ENCODE peak calls at places on chromosomes 7 and 10, in ten cellular contexts. X is neuronal stem cell; W is left ventricle myocardium inferior; S is stimulated activated CD8-positive, alpha-beta memory T cell treated with anti-CD3 and anti-CD28 coated beads, Interleukin-4, amount 100 ng/mL, for 24 hours; Q is M059J; V is amniotic epithelial cell; L is activated CD4-positive, alpha-beta T cell treated with anti-CD3 and anti-CD28 coated beads for 36 hours; I is tibial artery; N is NCI-H226; H is right lobe of liver. F is an unnamed sample.

GRCh38 chr7:2641406-2642393 is 9.9 kb downstream of the TTYH3 start:
- DNase-seq in X (peak; percentile 88), W (peak; percentile 92), S (no peak), Q (peak; percentile 98), V (peak; percentile 83), L (peak; percentile 24), I (peak; percentile 97), N (peak; percentile 96), H (peak; percentile 96), F (no peak)

GRCh38 chr10:6202098-6202683 is 541 bp upstream of the PFKFB3 start:
- DNase-seq in X (peak; percentile 15), W (no peak), S (no peak), Q (peak; percentile 16), V (no peak), L (peak; percentile 51), I (peak; percentile 77), N (no peak), H (no peak), F (no peak)

GRCh38 chr10:83960125-83960524 is 179.2 kb upstream of the GHITM start:
- DNase-seq in X (no peak), W (no peak), S (no peak), Q (no peak), V (no peak), L (no peak), I (no peak), N (no peak), H (no peak), F (no peak)

GRCh38 chr10:114902151-114902550 is 35.8 kb upstream of the TRUB1 start:
- DNase-seq in X (no peak), W (no peak), S (no peak), Q (peak; percentile 58), V (no peak), L (no peak), I (no peak), N (no peak), H (no peak), F (no peak)

GRCh38 chr10:49606981-49607535 is 3.1 kb upstream of the SLC18A3 start:
- DNase-seq in X (peak; percentile 78), W (peak; percentile 70), S (peak; percentile 56), Q (peak; percentile 68), V (peak; percentile 76), L (peak; percentile 86), I (peak; percentile 68), N (peak; percentile 86), H (peak; percentile 64), F (peak; percentile 75)

GRCh38 chr10:8967004-8967530 is 912.6 kb downstream of the GATA3 start:
- DNase-seq in X (no peak), W (no peak), S (no peak), Q (no peak), V (peak; percentile 2), L (no peak), I (no peak), N (no peak), H (no peak), F (no peak)

GRCh38 chr10:1100691-1101368 is 44.6 kb downstream of the WDR37 start:
- DNase-seq in X (no peak), W (no peak), S (no peak), Q (no peak), V (no peak), L (no peak), I (no peak), N (no peak), H (no peak), F (no peak)

GRCh38 chr7:79570904-79571303 is 117.4 kb upstream of the MAGI2 start:
- DNase-seq in X (no peak), W (no peak), S (no peak), Q (no peak), V (no peak), L (no peak), I (no peak), N (no peak), H (no peak), F (no peak)

GRCh38 chr7:87013136-87013840 is 46.2 kb downstream of the ELAPOR2 start:
- DNase-seq in X (no peak), W (no peak), S (no peak), Q (no peak), V (no peak), L (no peak), I (no peak), N (no peak), H (no peak), F (no peak)

GRCh38 chr7:30302656-30303311 is 18.4 kb downstream of the ZNRF2 start:
- DNase-seq in X (no peak), W (no peak), S (no peak), Q (no peak), V (no peak), L (no peak), I (no peak), N (no peak), H (no peak), F (no peak)

GRCh38 chr10:10804061-10804460 is 213.6 kb upstream of the CELF2 start:
- DNase-seq in X (no peak), W (no peak), S (no peak), Q (no peak), V (no peak), L (no peak), I (no peak), N (no peak), H (no peak), F (no peak)

GRCh38 chr10:13162013-13162364 is 631 bp downstream of the MCM10 start:
- DNase-seq in X (peak; percentile 9), W (no peak), S (no peak), Q (peak; percentile 7), V (no peak), L (peak; percentile 42), I (no peak), N (no peak), H (no peak), F (peak; percentile 14)

GRCh38 chr10:5973069-5973468 is 4.3 kb downstream of the IL15RA start:
- DNase-seq in X (no peak), W (no peak), S (no peak), Q (no peak), V (no peak), L (no peak), I (no peak), N (no peak), H (no peak), F (no peak)

GRCh38 chr7:152911904-152912303 is 152.4 kb downstream of the ACTR3B start:
- DNase-seq in X (no peak), W (no peak), S (no peak), Q (no peak), V (no peak), L (no peak), I (no peak), N (no peak), H (no peak), F (no peak)

GRCh38 chr7:92790987-92791386 is 45.4 kb downstream of the CDK6 start:
- DNase-seq in X (no peak), W (no peak), S (no peak), Q (peak; percentile 89), V (no peak), L (no peak), I (peak; percentile 72), N (peak; percentile 74), H (no peak), F (no peak)

GRCh38 chr10:113027230-113027573 is 77.2 kb downstream of the TCF7L2 start:
- DNase-seq in X (no peak), W (no peak), S (no peak), Q (no peak), V (no peak), L (no peak), I (no peak), N (no peak), H (no peak), F (no peak)

GRCh38 chr7:120718361-120718760 is 139.6 kb downstream of the TSPAN12 start:
- DNase-seq in X (no peak), W (no peak), S (no peak), Q (no peak), V (no peak), L (no peak), I (no peak), N (no peak), H (no peak), F (no peak)

GRCh38 chr7:128347573-128348147 is 4.0 kb upstream of the RBM28 start:
- DNase-seq in X (peak; percentile 54), W (peak; percentile 45), S (peak; percentile 42), Q (peak; percentile 65), V (peak; percentile 33), L (peak; percentile 77), I (no peak), N (peak; percentile 16), H (no peak), F (no peak)